ENCODE peak calls at places on chromosomes 13 and 19, in four cellular contexts. P, Z, E and S are unnamed samples. For H3K9me3, the result is how much of the 10 kb centered on the place peaks cover.

GRCh38 chr13:36088001-36088400 is 43.2 kb downstream of the DCLK1 start:
- DNase-seq in P (no peak), Z (no peak), E (no peak), S (no peak)

GRCh38 chr13:51282322-51282721 is 57.2 kb upstream of the SERPINE3 start:
- DNase-seq in Z (no peak), E (peak), P (no peak), S (no peak)

GRCh38 chr13:106484084-106484754 is 51.2 kb downstream of the EFNB2 start:
- DNase-seq in E (no peak), Z (no peak), P (no peak), S (no peak)

GRCh38 chr19:18782559-18783225 is 8.4 kb downstream of the COMP start:
- DNase-seq in P (no peak), Z (no peak), E (no peak), S (no peak)

GRCh38 chr19:53907193-53907581 is 1.9 kb upstream of the CACNG7 start:
- DNase-seq in P (no peak), E (no peak), Z (no peak), S (no peak)

GRCh38 chr19:18224525-18225354 is 1.5 kb downstream of the PDE4C start:
- DNase-seq in Z (peak), E (peak), P (peak), S (peak)

GRCh38 chr13:49669735-49670309 is 21.5 kb downstream of the EBPL start:
- DNase-seq in P (peak), Z (peak), E (peak), S (no peak)

GRCh38 chr13:31468114-31468902 is 268.5 kb downstream of the B3GLCT start:
- DNase-seq in Z (no peak), P (no peak), E (no peak), S (no peak)

GRCh38 chr13:84607614-84608013 is 725.3 kb upstream of the SLITRK1 start:
- DNase-seq in E (no peak), Z (no peak), P (no peak), S (no peak)

GRCh38 chr13:110557610-110558305 is 3.8 kb downstream of the RAB20 start:
- DNase-seq in Z (no peak), P (no peak), E (peak), S (no peak)

DNA sequence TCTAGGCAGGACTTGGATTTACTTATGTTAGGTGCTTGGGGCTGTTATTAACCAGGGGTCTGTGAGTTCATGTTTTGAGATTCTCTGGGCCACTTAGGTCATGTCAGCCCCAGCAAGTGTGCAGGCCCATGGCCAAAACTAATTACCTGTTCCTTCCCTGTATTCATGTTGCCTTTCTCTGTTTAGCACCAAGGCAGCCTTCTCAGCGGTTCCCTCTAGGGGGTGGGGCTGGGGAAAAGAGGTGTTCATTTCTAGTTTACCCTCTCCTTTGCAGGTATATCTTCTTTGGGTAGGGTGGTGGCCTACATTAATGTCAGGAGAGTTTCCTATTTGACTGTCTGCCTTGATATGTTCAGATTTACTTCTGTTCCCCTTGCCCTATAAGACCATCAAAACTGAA is 61.7 kb downstream of the PDS5B start:
- DNase-seq in E (no peak), Z (no peak), P (no peak), S (no peak)
- TF ChIP-seq CTCF in E (no peak), Z (no peak), P (no peak), S (no peak)

GRCh38 chr19:16385296-16385695 is 60.7 kb downstream of the KLF2 start:
- DNase-seq in E (peak), Z (no peak), P (no peak), S (no peak)

GRCh38 chr19:16383584-16384161 is 59.0 kb downstream of the KLF2 start:
- DNase-seq in E (peak), Z (no peak), P (no peak), S (no peak)

GRCh38 chr19:16384688-16385087 is 60.1 kb downstream of the KLF2 start:
- DNase-seq in Z (no peak), P (no peak), E (peak), S (no peak)

GRCh38 chr19:16385821-16386220 is 61.2 kb downstream of the KLF2 start:
- DNase-seq in P (no peak), E (no peak), Z (no peak), S (no peak)

DNA sequence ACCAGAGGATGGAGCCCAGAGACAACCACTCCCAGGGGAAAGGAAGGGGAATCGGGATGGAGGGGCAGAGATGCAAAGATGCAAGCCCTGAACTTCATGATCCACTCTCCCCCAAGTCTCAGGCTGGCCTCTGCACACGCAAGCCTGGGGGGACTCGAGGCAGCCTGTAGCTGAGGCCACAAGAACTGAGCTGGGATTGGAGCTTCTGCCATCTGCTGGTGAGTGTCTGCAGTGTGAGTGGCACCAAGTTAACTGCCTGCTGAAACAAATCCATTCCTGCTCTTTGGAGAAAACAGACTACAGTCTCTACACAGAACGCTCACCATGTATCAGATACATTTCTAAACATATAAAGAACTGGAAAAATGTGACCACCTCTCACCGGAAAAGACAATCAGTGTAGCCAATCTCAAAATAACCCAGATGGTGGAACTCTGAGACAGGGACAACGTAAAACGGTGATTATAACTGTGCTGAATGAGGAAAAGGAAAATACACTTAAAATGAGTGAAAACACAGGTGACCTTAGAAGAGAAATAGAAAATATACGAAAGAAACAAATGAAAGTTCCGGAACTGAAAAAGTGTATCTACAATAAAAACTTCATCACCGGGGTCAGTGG is 62.1 kb downstream of the KLF2 start:
- DNase-seq in Z (peak), E (peak), P (peak), S (peak)
- H3K9me3 ChIP-seq in Z (under half), E (under half), P (under half), S (under half)

DNA sequence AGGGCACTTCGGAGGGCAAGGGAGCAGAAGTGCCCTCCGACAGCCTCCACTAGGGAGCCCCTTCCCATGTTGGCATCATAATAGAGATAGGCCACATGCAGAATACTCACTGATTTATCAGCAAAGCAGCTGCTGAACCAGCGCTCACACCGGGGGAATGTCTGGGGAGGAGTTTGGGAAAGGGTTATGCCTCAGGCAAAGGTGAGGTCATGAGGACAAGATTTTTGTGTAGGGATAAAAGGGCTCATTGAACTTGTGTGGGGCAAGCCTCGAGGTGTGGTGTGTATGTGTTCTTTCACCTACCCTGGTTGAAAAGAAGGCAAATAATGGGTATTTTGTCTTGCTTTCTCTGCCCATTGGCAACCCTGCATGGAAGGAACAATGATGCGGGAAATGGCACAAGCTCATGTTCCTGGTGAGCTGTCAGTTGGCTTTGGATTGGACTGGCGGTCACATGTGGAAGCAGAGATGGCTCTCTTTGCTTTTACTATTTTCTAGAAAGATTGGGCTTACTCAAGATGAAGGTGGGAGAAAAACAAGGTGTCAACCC is 39.1 kb upstream of the SLC7A9 start:
- DNase-seq in E (no peak), Z (no peak), P (no peak), S (no peak)
- TF ChIP-seq CTCF in E (no peak), Z (no peak), P (no peak), S (no peak)

GRCh38 chr19:37346091-37346490 is 24.8 kb upstream of the ZNF527 start:
- DNase-seq in E (no peak), Z (no peak), P (peak), S (no peak)
- H3K9me3 ChIP-seq in E (under half), Z (under half), P (under half), S (under half)

GRCh38 chr19:49463960-49464740 is 9.9 kb upstream of the FLT3LG start:
- DNase-seq in Z (no peak), P (no peak), E (no peak), S (no peak)
- TF ChIP-seq CTCF in Z (no peak), P (no peak), E (no peak), S (no peak)

GRCh38 chr13:73985789-73986188 is 148.4 kb downstream of the KLF12 start:
- DNase-seq in E (no peak), P (no peak), Z (no peak), S (no peak)
- H3K9me3 ChIP-seq in E (under half), P (under half), Z (under half), S (under half)